ENCODE peak calls at places on chromosome 11, in six cellular contexts. Z is neural progenitor cell; N is ELR; R is OCI-LY7; T is NCI-H1105 treated with DMSO at 0.1 percent for 48 hours; W is activated CD4-positive, alpha-beta T cell treated with anti-CD3 and anti-CD28 coated beads for 36 hours. Q is an unnamed sample.

GRCh38 chr11:61516675-61517516 is 8.3 kb downstream of the LRRC10B start:
- DNase-seq in W (peak), R (peak), T (peak), N (peak), Z (peak), Q (no peak)

GRCh38 chr11:86724137-86724536 is 51.7 kb upstream of the ME3 start:
- DNase-seq in W (no peak), N (no peak), R (no peak), Z (no peak), T (no peak), Q (no peak)

GRCh38 chr11:112355726-112356125 is 95.1 kb upstream of the PLET1 start:
- DNase-seq in R (no peak), Z (peak), N (peak), T (peak), W (peak), Q (no peak)

GRCh38 chr11:95977534-95978174 is 53.7 kb upstream of the MTMR2 start:
- DNase-seq in Z (no peak), T (no peak), R (no peak), W (no peak), N (peak), Q (no peak)

GRCh38 chr11:1755344-1756023 is 5.1 kb upstream of the IFITM10 start:
- DNase-seq in W (no peak), Z (no peak), T (no peak), R (no peak), N (no peak), Q (no peak)

GRCh38 chr11:74932797-74933196 is 16.1 kb downstream of the XRRA1 start:
- DNase-seq in N (peak), Z (no peak), T (no peak), W (peak), R (no peak), Q (no peak)

GRCh38 chr11:34027516-34028406 is 23.8 kb upstream of the CAPRIN1 start:
- DNase-seq in T (peak), N (no peak), W (no peak), Z (no peak), R (no peak), Q (no peak)

GRCh38 chr11:40202569-40202968 is 1256.9 kb downstream of the LRRC4C start:
- DNase-seq in T (no peak), Z (no peak), N (no peak), R (no peak), W (no peak), Q (no peak)

GRCh38 chr11:77529685-77530084 is 55.8 kb upstream of the PAK1 start:
- DNase-seq in Z (no peak), T (no peak), R (no peak), N (no peak), W (no peak), Q (no peak)

GRCh38 chr11:24531528-24531927 is 34.7 kb downstream of the LUZP2 start:
- DNase-seq in R (no peak), W (no peak), T (no peak), Z (no peak), N (peak), Q (no peak)

Q was measured in NCI-H2171.